ENCODE peak calls at places on chromosomes 5 and 9, in four cellular contexts. X, P, T and U are unnamed samples.

GRCh38 chr5:677131-678101 is 15.7 kb downstream of the TPPP start:
- DNase-seq in P (no peak), X (peak; percentile 4), T (no peak), U (peak; percentile 21)

GRCh38 chr9:89731262-89731980 is 126.6 kb downstream of the GADD45G start:
- DNase-seq in X (no peak), T (no peak), P (no peak), U (no peak)

GRCh38 chr5:78653969-78654368 is 5.4 kb upstream of the LHFPL2 start:
- DNase-seq in T (peak; percentile 10), P (no peak), X (no peak), U (no peak)

GRCh38 chr5:153654444-153654843 is 164.0 kb downstream of the GRIA1 start:
- DNase-seq in P (no peak), T (no peak), X (no peak), U (no peak)

GRCh38 chr9:113738506-113738897 is 137.6 kb upstream of the ZNF618 start:
- DNase-seq in T (no peak), P (no peak), X (no peak), U (no peak)

GRCh38 chr5:8934455-8934854 is 611.4 kb downstream of the SEMA5A start:
- DNase-seq in P (no peak), X (no peak), T (no peak), U (no peak)

GRCh38 chr5:144203750-144204596 is 33.3 kb downstream of the KCTD16 start:
- DNase-seq in P (peak; percentile 41), T (peak; percentile 73), X (peak; percentile 79), U (no peak)

GRCh38 chr9:101536351-101536750 is 2.7 kb downstream of the RNF20 start:
- DNase-seq in T (peak; percentile 68), X (no peak), P (no peak), U (no peak)

GRCh38 chr9:83472221-83472665 is 66.0 kb downstream of the FRMD3 start:
- DNase-seq in P (peak; percentile 20), T (peak; percentile 91), X (peak; percentile 72), U (no peak)

GRCh38 chr5:16504571-16504970 is 39.0 kb upstream of the ZNF622 start:
- DNase-seq in X (no peak), T (no peak), P (no peak), U (no peak)

GRCh38 chr9:108551030-108551964 is 304.5 kb downstream of the ACTL7B start:
- DNase-seq in X (peak; percentile 50), P (no peak), T (peak; percentile 91), U (no peak)

GRCh38 chr5:89560724-89561123 is 677.7 kb upstream of the MEF2C start:
- DNase-seq in P (no peak), T (peak; percentile 3), X (no peak), U (no peak)

GRCh38 chr9:84170521-84171141 is 169.9 kb downstream of the SLC28A3 start:
- DNase-seq in T (peak; percentile 36), X (peak; percentile 66), P (peak; percentile 90), U (peak; percentile 88)

GRCh38 chr5:142994242-142994641 is 224.1 kb downstream of the ARHGAP26 start:
- DNase-seq in T (no peak), X (no peak), P (no peak), U (no peak)

GRCh38 chr5:168192120-168192519 is 99.3 kb upstream of the WWC1 start:
- DNase-seq in T (no peak), X (no peak), P (no peak), U (no peak)

GRCh38 chr5:154316223-154316967 is 125.9 kb downstream of the GALNT10 start:
- DNase-seq in T (no peak), P (no peak), X (no peak), U (no peak)

GRCh38 chr9:125550216-125550614 is 156.8 kb downstream of the MAPKAP1 start:
- DNase-seq in P (no peak), X (no peak), T (no peak), U (no peak)

GRCh38 chr5:57383093-57383861 is 99.3 kb downstream of the ACTBL2 start:
- DNase-seq in P (peak; percentile 5), X (peak; percentile 80), T (peak; percentile 87), U (peak; percentile 33)

GRCh38 chr5:135596788-135597187 is 18.0 kb upstream of the CXCL14 start:
- DNase-seq in T (no peak), X (no peak), P (no peak), U (no peak)

GRCh38 chr5:68593211-68593701 is 377.7 kb downstream of the PIK3R1 start:
- DNase-seq in T (no peak), P (no peak), X (no peak), U (no peak)

GRCh38 chr5:95384485-95385213 is 6.5 kb upstream of the FAM81B start:
- DNase-seq in T (peak; percentile 10), P (no peak), X (no peak), U (no peak)

GRCh38 chr5:113606298-113607134 is 93.0 kb downstream of the YTHDC2 start:
- DNase-seq in T (peak; percentile 78), X (peak; percentile 84), P (peak; percentile 53), U (peak; percentile 63)

GRCh38 chr5:16931334-16932110 is 4.6 kb downstream of the MYO10 start:
- DNase-seq in P (no peak), T (no peak), X (no peak), U (no peak)

GRCh38 chr5:40258205-40258604 is 421.5 kb upstream of the PTGER4 start:
- DNase-seq in P (no peak), X (no peak), T (no peak), U (no peak)

GRCh38 chr5:174145821-174146220 is 100.3 kb downstream of the NSG2 start:
- DNase-seq in T (peak; percentile 16), P (no peak), X (no peak), U (no peak)

GRCh38 chr5:172658869-172659513 is 17.9 kb downstream of the NEURL1B start:
- DNase-seq in P (peak; percentile 53), T (no peak), X (no peak), U (peak; percentile 85)

GRCh38 chr9:112387115-112387514 is 7.2 kb downstream of the HSDL2 start:
- DNase-seq in T (no peak), X (no peak), P (no peak), U (no peak)

GRCh38 chr5:66494437-66494836 is 101.8 kb upstream of the MAST4 start:
- DNase-seq in X (no peak), P (no peak), T (no peak), U (no peak)
- TF ChIP-seq CTCF in X (no peak), P (no peak), T (peak; percentile 24), U (no peak)

GRCh38 chr5:14261237-14261636 is 118.1 kb downstream of the TRIO start:
- DNase-seq in X (no peak), T (no peak), P (no peak), U (no peak)
- H3K27ac ChIP-seq in X (peak overlapping the region; percentile 35), T (no peak overlapping the region), P (no peak overlapping the region), U (no peak overlapping the region)

DNA sequence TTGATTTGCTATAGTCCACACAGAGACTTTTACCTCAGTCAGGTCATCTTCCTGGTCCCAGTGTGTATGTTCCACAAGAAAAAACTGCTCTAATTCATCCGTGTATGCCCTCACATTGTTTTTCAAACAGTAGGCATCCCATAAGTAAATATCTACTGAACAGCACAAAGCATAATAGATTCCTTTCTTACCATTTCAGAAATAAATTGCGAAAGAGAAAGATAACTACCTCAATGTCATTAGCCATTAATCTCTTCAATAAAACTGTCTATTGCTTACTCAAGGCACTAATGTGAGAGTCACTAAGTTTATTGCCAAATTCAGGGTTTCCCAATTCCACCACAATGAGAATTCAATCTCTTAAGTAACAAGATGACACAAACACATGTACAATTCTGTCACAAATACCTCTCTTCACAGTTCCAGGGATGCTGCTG is 9.6 kb downstream of the FBXW2 start:
- DNase-seq in T (peak; percentile 62), P (no peak), X (no peak), U (no peak)
- H3K4me1 ChIP-seq in T (peaks cover 6% of the 10 kb centered on the region), P (peaks cover 15% of the 10 kb centered on the region), X (peaks cover 16% of the 10 kb centered on the region), U (peaks cover 18% of the 10 kb centered on the region)

DNA sequence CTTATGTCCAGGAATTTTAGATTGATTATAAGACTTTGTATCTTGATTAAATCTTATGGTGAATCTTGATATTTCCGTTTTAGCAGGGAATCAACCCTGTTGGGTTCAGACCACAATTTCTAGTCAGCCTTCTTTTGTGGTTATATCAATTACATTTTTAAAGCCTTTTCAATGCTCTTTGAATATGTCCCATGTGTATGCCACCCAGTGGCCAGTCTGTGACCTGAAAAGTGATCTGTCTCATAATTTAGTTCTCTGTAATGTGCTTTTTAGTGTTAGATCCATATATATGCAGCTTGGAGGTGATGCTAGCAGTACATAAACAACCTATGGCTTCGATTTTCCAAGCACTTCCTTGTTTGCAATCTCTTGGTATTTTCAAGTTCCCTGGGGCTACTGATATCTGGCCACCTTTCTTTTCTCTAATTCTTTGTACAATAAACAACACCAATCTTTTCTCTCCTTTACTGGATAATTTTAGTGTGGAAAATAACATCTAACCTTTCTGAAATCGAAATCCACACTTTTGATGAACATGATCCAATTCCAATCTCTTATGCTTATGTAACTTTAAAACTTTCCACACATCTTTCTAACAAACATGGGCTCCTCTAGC is 28.8 kb downstream of the PDE8B start:
- DNase-seq in T (peak; percentile 50), X (no peak), P (no peak), U (no peak)
- TF ChIP-seq CTCF in T (peak; percentile 66), X (peak; percentile 36), P (peak; percentile 19), U (peak; percentile 32)

DNA sequence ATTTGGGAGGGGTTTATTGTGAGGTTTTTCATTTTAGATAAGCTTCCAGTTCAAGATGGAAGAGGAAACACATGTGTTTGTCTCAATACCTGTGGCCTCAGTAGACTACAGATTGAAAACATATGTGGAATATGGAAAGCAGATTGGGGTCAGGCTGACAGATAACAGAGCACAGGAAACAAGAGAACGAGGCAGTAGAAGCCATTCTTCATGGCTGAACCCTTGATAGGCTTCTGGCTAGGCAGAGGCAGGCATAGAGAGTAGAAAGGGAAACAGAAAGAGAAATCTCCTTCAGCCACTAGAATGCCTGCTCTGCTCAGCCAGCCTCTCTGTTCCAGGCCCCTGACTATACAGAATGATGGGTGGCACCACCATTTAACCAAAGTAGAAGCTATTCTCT is 152.5 kb downstream of the MUSK start:
- DNase-seq in X (no peak), P (no peak), T (no peak), U (no peak)
- H3K27ac ChIP-seq in X (no peak overlapping the region), P (no peak overlapping the region), T (no peak overlapping the region), U (no peak overlapping the region)

GRCh38 chr9:133957328-133957727 is 34.8 kb downstream of the VAV2 start:
- DNase-seq in P (no peak), T (no peak), X (no peak), U (no peak)
- H3K4me1 ChIP-seq in P (peaks cover 47% of the 10 kb centered on the region), T (no peaks in the 10 kb centered on the region), X (peaks cover 41% of the 10 kb centered on the region), U (peaks cover 33% of the 10 kb centered on the region)